ENCODE peak calls at places on chromosomes 13 and 19, in six cellular contexts. Y is HuH-7.5, K is T-helper 2 cell, V is amniotic stem cell, X is lower lobe of right lung, D is WERI-Rb-1. N is an unnamed sample.

GRCh38 chr19:11752244-11752736 is 13.5 kb upstream of the ZNF823 start:
- DNase-seq in X (no peak), V (no peak), D (no peak), Y (no peak), K (no peak), N (no peak)

GRCh38 chr13:80751854-80752253 is 410.9 kb upstream of the SPRY2 start:
- DNase-seq in V (no peak), D (no peak), K (no peak), Y (no peak), X (no peak), N (no peak)

GRCh38 chr19:48006762-48007161 is 12.3 kb downstream of the ELSPBP1 start:
- DNase-seq in K (no peak), Y (peak; percentile 21), X (no peak), D (no peak), V (no peak), N (no peak)

GRCh38 chr19:15843186-15843585 is 27.7 kb upstream of the OR10H1 start:
- DNase-seq in Y (no peak), K (no peak), X (no peak), V (no peak), D (no peak), N (no peak)

GRCh38 chr13:52599853-52600603 is 42.2 kb upstream of the HNRNPA1L2 start:
- DNase-seq in D (peak; percentile 34), V (no peak), X (no peak), Y (peak; percentile 51), K (no peak), N (no peak)

GRCh38 chr19:38711726-38712153 is 32.5 kb downstream of the CAPN12 start:
- DNase-seq in X (peak; percentile 73), D (no peak), Y (no peak), K (no peak), V (no peak), N (no peak)

GRCh38 chr19:3272532-3272931 is 48.1 kb downstream of the CELF5 start:
- DNase-seq in Y (no peak), X (no peak), K (no peak), D (no peak), V (no peak), N (no peak)

GRCh38 chr13:109645831-109646230 is 140.6 kb downstream of the IRS2 start:
- DNase-seq in Y (no peak), K (no peak), V (no peak), X (no peak), D (no peak), N (no peak)

GRCh38 chr19:51025401-51025800 is 1.0 kb downstream of the KLK11 start:
- DNase-seq in K (no peak), V (no peak), D (no peak), X (no peak), Y (no peak), N (no peak)

GRCh38 chr19:3458229-3458555 is 22.1 kb downstream of the SMIM24 start:
- DNase-seq in Y (no peak), X (no peak), K (no peak), V (no peak), D (no peak), N (no peak)

GRCh38 chr13:49517461-49517860 is 21.7 kb downstream of the PHF11 start:
- DNase-seq in Y (no peak), K (no peak), X (no peak), V (no peak), D (no peak), N (no peak)

GRCh38 chr13:21579754-21580316 is 24.1 kb downstream of the MICU2 start:
- DNase-seq in K (no peak), V (no peak), X (no peak), D (no peak), Y (no peak), N (no peak)

GRCh38 chr19:11238041-11238440 is 1.4 kb upstream of the ANGPTL8 start:
- DNase-seq in K (no peak), V (no peak), X (no peak), D (no peak), Y (no peak), N (no peak)

GRCh38 chr13:27601208-27601607 is 19.1 kb downstream of the LNX2 start:
- DNase-seq in K (no peak), V (no peak), Y (no peak), D (no peak), X (no peak), N (no peak)

GRCh38 chr19:18920400-18920799 is 885 bp downstream of the DDX49 start:
- DNase-seq in K (no peak), D (no peak), V (no peak), Y (no peak), X (no peak), N (no peak)

GRCh38 chr19:2548966-2549365 is 73.0 kb downstream of the GADD45B start:
- DNase-seq in V (no peak), K (no peak), Y (no peak), X (peak; percentile 39), D (no peak), N (no peak)

GRCh38 chr13:51453959-51454703 is 1.3 kb upstream of the INTS6 start:
- DNase-seq in D (peak; percentile 48), Y (peak; percentile 25), K (no peak), V (no peak), X (no peak), N (no peak)

GRCh38 chr13:109949395-109949794 is 163.0 kb upstream of the IRS2 start:
- DNase-seq in Y (no peak), V (no peak), K (no peak), X (no peak), D (no peak), N (no peak)

GRCh38 chr13:71801781-71802180 is 65.2 kb downstream of the DACH1 start:
- DNase-seq in K (no peak), D (peak; percentile 68), V (no peak), Y (no peak), X (no peak), N (no peak)

N was measured in SW 1271.